ENCODE peak calls at places on chromosomes 13 and 19, in nine cellular contexts. X is fibroblast of the aortic adventitia, I is heart right ventricle, Y is sigmoid colon, H is A549, A is MM.1S, B is activated B cell treated with CpG ODN at 0.5 μM for 24 hours, G is Calu3, K is tibial nerve. S is an unnamed sample.

GRCh38 chr13:94660695-94661324 is 51.5 kb downstream of the SOX21 start:
- DNase-seq in Y (no peak), I (no peak), G (no peak), H (peak), A (peak), K (no peak), X (peak), B (no peak), S (peak)

GRCh38 chr19:17654993-17655392 is 33.2 kb downstream of the UNC13A start:
- DNase-seq in H (peak), Y (no peak), A (no peak), X (no peak), K (no peak), I (no peak), G (peak), B (no peak), S (no peak)

GRCh38 chr13:90968510-90968909 is 379.0 kb upstream of the MIR17HG start:
- DNase-seq in A (no peak), I (no peak), X (no peak), Y (no peak), B (no peak), K (no peak), H (peak), G (peak), S (peak)

GRCh38 chr19:5154799-5155426 is 185.7 kb downstream of the PTPRS start:
- DNase-seq in X (no peak), Y (no peak), A (no peak), G (no peak), B (no peak), I (no peak), K (no peak), H (no peak), S (no peak)

GRCh38 chr19:23286477-23286876 is 36.3 kb upstream of the ZNF724 start:
- DNase-seq in Y (no peak), A (no peak), B (no peak), X (no peak), G (no peak), K (no peak), H (peak), I (no peak), S (no peak)

GRCh38 chr19:18676692-18677091 is 6.8 kb upstream of the CRTC1 start:
- DNase-seq in G (no peak), I (no peak), B (no peak), X (no peak), K (no peak), A (no peak), H (no peak), Y (no peak), S (no peak)

GRCh38 chr19:15260939-15261338 is 28.7 kb upstream of the EPHX3 start:
- DNase-seq in H (peak), X (no peak), B (no peak), A (no peak), G (no peak), I (no peak), K (no peak), Y (no peak), S (no peak)

GRCh38 chr13:45367358-45367757 is 26.4 kb upstream of the TPT1 start:
- DNase-seq in X (peak), B (peak), G (peak), K (no peak), I (peak), Y (no peak), H (peak), A (peak), S (no peak)

GRCh38 chr19:21789761-21790160 is 22.4 kb upstream of the ZNF100 start:
- DNase-seq in H (no peak), I (no peak), Y (no peak), B (no peak), G (no peak), X (no peak), A (no peak), K (no peak), S (no peak)

GRCh38 chr19:3507371-3508120 is 1.4 kb downstream of the FZR1 start:
- DNase-seq in X (no peak), B (no peak), A (no peak), H (no peak), I (no peak), Y (no peak), G (no peak), K (no peak), S (no peak)

GRCh38 chr19:4043966-4044365 is 22.7 kb downstream of the ZBTB7A start:
- DNase-seq in B (no peak), K (no peak), A (no peak), Y (no peak), I (no peak), X (no peak), H (no peak), G (no peak), S (no peak)

GRCh38 chr13:95156208-95156607 is 145.0 kb downstream of the ABCC4 start:
- DNase-seq in G (no peak), K (no peak), A (no peak), Y (no peak), X (peak), I (no peak), H (peak), B (no peak), S (no peak)

GRCh38 chr13:89554801-89555200 is 1792.7 kb upstream of the MIR17HG start:
- DNase-seq in A (no peak), B (no peak), H (no peak), K (no peak), Y (no peak), X (no peak), G (no peak), I (no peak), S (no peak)

GRCh38 chr19:4676955-4677731 is 7.0 kb upstream of the MYDGF start:
- DNase-seq in X (peak), B (no peak), G (peak), A (no peak), Y (peak), H (peak), K (no peak), I (no peak), S (peak)

GRCh38 chr13:28865951-28866350 is 45.8 kb downstream of the MTUS2 start:
- DNase-seq in A (no peak), B (no peak), K (no peak), G (no peak), H (no peak), I (no peak), Y (no peak), X (no peak), S (no peak)

DNA sequence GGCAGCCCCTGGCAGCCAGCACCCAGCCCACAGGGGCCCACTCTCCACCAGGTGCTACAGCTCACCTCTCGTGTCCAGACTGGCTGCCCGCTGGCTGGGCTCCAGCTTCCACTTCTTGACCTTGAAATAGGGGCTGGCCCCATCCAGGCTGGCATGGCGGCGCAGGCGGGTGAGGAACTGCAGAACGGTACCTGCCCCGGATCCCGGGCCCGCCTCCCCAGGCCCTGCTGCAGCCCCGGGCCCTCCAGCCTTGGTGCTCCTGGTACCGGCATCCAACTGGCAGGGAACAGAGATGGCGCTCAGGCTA is 4.5 kb downstream of the CBARP start:
- DNase-seq in B (no peak), Y (no peak), K (no peak), X (no peak), I (no peak), G (no peak), H (no peak), A (no peak), S (no peak)
- TF ChIP-seq CTCF in B (no peak), Y (no peak), K (no peak), X (no peak), I (no peak), G (no peak), H (no peak), A (no peak), S (no peak)

GRCh38 chr13:99601535-99601934 is 100.3 kb downstream of the TM9SF2 start:
- DNase-seq in A (no peak), Y (no peak), X (no peak), G (no peak), B (no peak), I (no peak), H (no peak), K (no peak), S (no peak)

GRCh38 chr13:99590519-99591011 is 89.3 kb downstream of the TM9SF2 start:
- DNase-seq in A (no peak), B (no peak), I (no peak), Y (no peak), X (peak), H (no peak), G (no peak), K (no peak), S (no peak)

GRCh38 chr13:99600318-99600717 is 99.0 kb downstream of the TM9SF2 start:
- DNase-seq in K (no peak), H (no peak), A (no peak), Y (no peak), I (no peak), X (no peak), G (no peak), B (no peak), S (no peak)

DNA sequence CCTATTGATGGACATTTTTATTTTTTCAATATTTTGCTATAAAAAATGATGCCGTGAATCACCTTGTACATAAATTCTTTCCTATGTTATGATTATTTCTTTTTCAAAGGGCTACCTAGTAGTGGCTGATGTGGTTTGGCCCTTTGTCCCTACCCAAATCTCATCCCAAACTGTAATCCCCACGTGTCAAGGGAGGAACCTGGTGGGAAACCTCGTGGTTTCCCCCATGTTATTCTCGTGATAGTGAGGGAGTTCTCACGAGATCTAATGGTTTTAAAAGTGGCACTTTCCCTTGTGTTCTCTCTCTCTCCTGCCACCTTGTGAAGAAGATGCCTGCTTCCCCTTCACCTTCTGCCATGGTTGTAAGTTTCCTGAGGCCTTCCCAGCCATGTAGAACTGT is 94.9 kb downstream of the TM9SF2 start:
- DNase-seq in Y (no peak), G (no peak), A (no peak), K (no peak), H (no peak), X (no peak), I (no peak), B (no peak), S (no peak)
- TF ChIP-seq CTCF in Y (no peak), G (no peak), A (no peak), K (no peak), H (no peak), X (no peak), I (no peak), B (no peak), S (no peak)

GRCh38 chr19:33373701-33374405 is at the start of gene CEBPG:
- DNase-seq in A (peak), Y (peak), B (no peak), G (peak), X (peak), K (no peak), H (no peak), I (peak), S (peak)
- TF ChIP-seq CTCF in A (peak), Y (no peak), B (no peak), G (peak), X (peak), K (peak), H (peak), I (no peak), S (peak)

DNA sequence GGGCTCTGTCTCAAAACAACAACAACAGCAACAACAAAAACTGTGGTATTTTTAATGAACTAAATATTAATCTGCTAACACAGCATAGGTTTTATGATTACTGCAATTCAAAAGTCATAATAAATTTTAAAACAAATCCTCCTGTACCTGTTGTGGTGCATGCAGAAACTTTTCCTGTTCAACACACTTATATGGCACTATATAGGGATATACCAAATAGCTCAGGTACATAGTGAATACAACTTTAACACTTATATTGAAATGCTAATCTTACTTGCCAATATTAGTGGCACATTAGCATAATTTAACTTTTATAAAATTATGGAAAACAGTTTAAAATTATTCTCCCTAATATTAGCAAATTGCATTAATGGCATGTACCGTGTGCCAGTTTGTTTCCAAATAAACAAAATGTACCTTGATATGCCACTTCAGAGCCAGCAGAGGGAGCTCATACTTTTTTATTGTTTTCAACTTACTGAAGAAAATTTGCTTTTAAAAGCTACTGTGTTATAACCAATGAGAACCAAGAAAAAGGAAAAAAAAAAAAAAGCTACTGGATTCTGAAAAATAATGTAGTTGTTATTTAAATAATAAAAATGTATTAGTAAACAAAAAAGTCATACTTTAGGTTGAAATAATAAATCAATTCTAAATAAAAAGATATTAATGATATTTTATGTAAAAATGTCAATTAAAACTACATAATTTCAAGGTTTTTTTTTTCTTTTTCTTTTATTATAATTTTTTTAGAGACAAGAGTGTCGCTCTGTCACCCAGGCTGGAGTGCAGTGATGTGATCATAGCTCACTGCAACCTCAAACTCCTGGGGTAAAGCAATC is 18.0 kb upstream of the RBM26 start:
- DNase-seq in X (peak), I (no peak), K (no peak), G (no peak), A (peak), H (peak), Y (no peak), B (no peak), S (no peak)
- TF ChIP-seq CTCF in X (peak), I (peak), K (peak), G (no peak), A (peak), H (peak), Y (peak), B (no peak), S (peak)

GRCh38 chr13:68813397-68813796 is 1294.2 kb upstream of the ATXN8OS start:
- DNase-seq in G (no peak), I (no peak), K (no peak), H (no peak), X (no peak), A (no peak), B (no peak), Y (no peak), S (no peak)

GRCh38 chr13:68808456-68808855 is 1299.2 kb upstream of the ATXN8OS start:
- DNase-seq in I (no peak), K (no peak), A (no peak), H (no peak), B (no peak), Y (no peak), X (no peak), G (no peak), S (no peak)

GRCh38 chr13:68806125-68806524 is 1301.5 kb upstream of the ATXN8OS start:
- DNase-seq in H (no peak), K (no peak), I (no peak), Y (no peak), A (peak), B (no peak), G (no peak), X (no peak), S (no peak)

GRCh38 chr13:68810660-68811059 is 1297.0 kb upstream of the ATXN8OS start:
- DNase-seq in K (no peak), I (no peak), A (peak), G (no peak), H (peak), X (no peak), B (no peak), Y (no peak), S (no peak)
- TF ChIP-seq CTCF in K (no peak), I (no peak), A (peak), G (no peak), H (no peak), X (no peak), B (no peak), Y (no peak), S (peak)

GRCh38 chr19:11460207-11460606 is 20.6 kb downstream of the ELAVL3 start:
- DNase-seq in Y (no peak), K (no peak), H (no peak), B (no peak), I (no peak), G (no peak), A (no peak), X (no peak), S (no peak)
- TF ChIP-seq CTCF in Y (no peak), K (no peak), H (no peak), B (no peak), I (no peak), G (peak), A (peak), X (peak), S (peak)

GRCh38 chr13:62305758-62306157 is 890.1 kb upstream of the PCDH20 start:
- DNase-seq in Y (no peak), A (peak), G (no peak), K (no peak), B (no peak), I (no peak), H (no peak), X (no peak), S (no peak)

DNA sequence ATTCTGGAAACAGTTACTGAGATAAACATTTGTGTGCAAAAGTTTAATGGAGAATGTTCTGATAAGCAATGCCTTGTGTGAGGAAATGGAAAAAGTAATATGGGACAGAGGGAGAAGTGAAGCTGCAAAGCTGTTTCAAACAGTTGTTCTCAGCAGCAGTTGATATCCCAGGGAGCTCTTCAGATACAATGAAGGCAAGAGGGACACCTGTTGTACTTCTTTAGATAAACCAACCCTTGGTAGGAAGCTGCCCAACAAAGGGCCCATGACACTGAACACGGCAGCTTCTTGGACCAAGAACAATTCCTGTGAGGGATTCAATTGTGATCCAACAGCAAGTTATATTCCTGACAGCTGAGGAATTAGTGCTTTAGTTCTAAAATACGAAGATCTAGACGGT is 894.3 kb upstream of the PCDH20 start:
- DNase-seq in A (no peak), I (no peak), B (no peak), X (no peak), H (no peak), G (no peak), Y (no peak), K (no peak), S (no peak)
- TF ChIP-seq CTCF in A (no peak), I (no peak), B (no peak), X (no peak), H (no peak), G (no peak), Y (no peak), K (no peak), S (no peak)

GRCh38 chr19:678791-679388 is 2.7 kb downstream of the FSTL3 start:
- DNase-seq in I (no peak), A (no peak), B (no peak), G (no peak), K (no peak), X (no peak), H (no peak), Y (no peak), S (no peak)

GRCh38 chr19:679418-680286 is 3.5 kb downstream of the FSTL3 start:
- DNase-seq in K (peak), X (peak), I (peak), B (peak), G (peak), H (peak), A (no peak), Y (peak), S (peak)

GRCh38 chr19:681029-681626 is 4.9 kb downstream of the FSTL3 start:
- DNase-seq in H (no peak), X (no peak), A (peak), Y (peak), G (peak), B (no peak), I (peak), K (peak), S (no peak)

GRCh38 chr19:681638-682037 is 5.4 kb downstream of the FSTL3 start:
- DNase-seq in G (no peak), A (no peak), Y (no peak), I (no peak), X (no peak), H (no peak), B (no peak), K (no peak), S (no peak)

GRCh38 chr19:680287-681028 is 4.3 kb downstream of the FSTL3 start:
- DNase-seq in K (peak), A (peak), H (peak), B (peak), Y (peak), X (peak), I (peak), G (peak), S (peak)
- TF ChIP-seq CTCF in K (peak), A (peak), H (peak), B (no peak), Y (no peak), X (peak), I (peak), G (peak), S (peak)

GRCh38 chr13:19605161-19605955 is 28.1 kb upstream of the MPHOSPH8 start:
- DNase-seq in B (no peak), H (no peak), Y (no peak), I (no peak), A (no peak), K (no peak), G (no peak), X (peak), S (no peak)

GRCh38 chr13:19597523-19597922 is 35.9 kb upstream of the MPHOSPH8 start:
- DNase-seq in X (peak), Y (no peak), B (no peak), H (peak), I (no peak), G (no peak), K (no peak), A (no peak), S (no peak)

GRCh38 chr13:19604306-19604705 is 29.2 kb upstream of the MPHOSPH8 start:
- DNase-seq in K (no peak), A (no peak), B (no peak), G (no peak), X (no peak), Y (no peak), H (peak), I (no peak), S (no peak)

GRCh38 chr13:19606152-19606551 is 27.3 kb upstream of the MPHOSPH8 start:
- DNase-seq in B (no peak), K (no peak), A (no peak), X (peak), G (no peak), I (no peak), H (peak), Y (no peak), S (no peak)

DNA sequence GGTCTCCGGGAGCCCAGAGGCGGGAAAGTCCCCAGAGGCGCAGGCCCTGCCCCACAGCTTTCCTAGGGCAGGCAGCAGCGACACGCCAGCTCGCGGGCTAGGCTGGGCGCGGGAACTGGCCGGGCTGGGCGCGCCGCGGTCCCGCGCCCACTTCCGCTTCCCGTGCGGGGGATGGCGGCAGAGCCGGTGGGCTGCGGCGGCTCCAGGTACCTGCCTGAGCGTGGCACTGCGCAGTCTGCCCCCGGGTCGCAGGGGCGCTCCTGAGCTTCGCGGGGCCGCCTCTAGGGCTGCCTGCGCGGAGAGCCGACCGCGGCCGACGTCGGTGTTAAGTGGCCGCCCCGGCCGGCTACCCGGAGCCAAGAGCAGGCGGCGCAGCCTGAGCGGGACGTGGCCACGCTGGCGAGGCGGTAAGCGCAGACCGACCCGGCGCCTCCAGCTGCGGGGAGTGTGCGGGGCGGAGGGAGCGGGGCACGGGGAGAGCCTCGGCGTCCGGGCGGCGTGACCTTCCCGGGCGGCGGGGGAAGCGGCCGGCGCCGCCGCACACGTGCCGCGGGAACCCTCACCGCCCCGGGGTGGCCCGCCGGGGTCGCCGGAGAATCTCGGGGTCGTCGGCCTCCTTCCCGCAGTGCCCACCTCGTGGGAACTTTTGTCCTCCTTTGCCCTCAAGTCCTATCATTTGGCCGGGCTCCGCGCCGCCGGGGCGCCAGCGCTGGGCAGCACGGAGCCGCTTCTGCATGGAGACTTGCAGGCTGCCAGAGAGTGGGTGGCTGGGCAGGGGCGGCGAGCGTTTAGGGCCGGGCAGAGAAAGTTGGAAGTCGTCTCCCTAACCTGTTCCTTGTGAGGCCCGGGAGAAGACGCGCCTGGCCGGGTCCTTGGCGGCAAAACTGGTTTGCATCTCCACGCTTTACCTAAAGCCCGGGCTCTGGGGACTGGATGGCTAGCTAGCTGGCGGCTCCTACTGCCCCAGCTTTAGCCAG is 31.4 kb upstream of the MPHOSPH8 start:
- DNase-seq in B (peak), G (peak), H (peak), A (peak), I (peak), X (peak), Y (no peak), K (no peak), S (peak)
- TF ChIP-seq CTCF in B (no peak), G (no peak), H (peak), A (peak), I (no peak), X (peak), Y (no peak), K (no peak), S (peak)

S was measured in neural crest cell.